ENCODE peak calls at places on chromosome 14, in five cellular contexts. F is heart right ventricle, Z is psoas muscle, T is transverse colon, S is adrenal gland. C is an unnamed sample.

GRCh38 chr14:92339426-92339825 is 16.5 kb downstream of the SLC24A4 start:
- DNase-seq in F (no peak), Z (no peak), T (no peak), S (no peak), C (no peak)

GRCh38 chr14:57714487-57714899 is 151.4 kb downstream of the SLC35F4 start:
- DNase-seq in F (no peak), Z (no peak), T (no peak), S (no peak), C (no peak)

GRCh38 chr14:101019974-101020710 is 116.6 kb upstream of the RTL1 start:
- DNase-seq in F (no peak), Z (no peak), T (peak), S (no peak), C (peak)

GRCh38 chr14:100703574-100704220 is 23.0 kb upstream of the DLK1 start:
- DNase-seq in F (no peak), Z (no peak), T (no peak), S (no peak), C (no peak)

GRCh38 chr14:57314690-57315089 is 45.9 kb downstream of the AP5M1 start:
- DNase-seq in F (no peak), Z (no peak), T (no peak), S (no peak), C (no peak)

GRCh38 chr14:97185186-97185585 is 388.0 kb downstream of the VRK1 start:
- DNase-seq in F (no peak), Z (no peak), T (no peak), S (no peak), C (no peak)

GRCh38 chr14:79057333-79057732 is 887.2 kb downstream of the NRXN3 start:
- DNase-seq in F (no peak), Z (no peak), T (no peak), S (no peak), C (no peak)

GRCh38 chr14:93286212-93286890 is 46.5 kb downstream of the BTBD7 start:
- DNase-seq in F (no peak), Z (no peak), T (no peak), S (no peak), C (no peak)

GRCh38 chr14:95313707-95314106 is 6.0 kb downstream of the CLMN start:
- DNase-seq in F (peak), Z (peak), T (peak), S (peak), C (peak)

GRCh38 chr14:101781240-101782061 is 19.9 kb downstream of the PPP2R5C start:
- DNase-seq in F (no peak), Z (no peak), T (no peak), S (peak), C (no peak)

GRCh38 chr14:47300801-47301200 is 374.6 kb downstream of the MDGA2 start:
- DNase-seq in F (no peak), Z (no peak), T (no peak), S (no peak), C (no peak)

GRCh38 chr14:99605299-99605961 is 1.4 kb upstream of the CCDC85C start:
- DNase-seq in F (peak), Z (peak), T (peak), S (peak), C (no peak)

GRCh38 chr14:68479247-68479646 is 313.6 kb downstream of the ZFP36L1 start:
- DNase-seq in F (no peak), Z (no peak), T (no peak), S (no peak), C (no peak)

GRCh38 chr14:57549165-57549564 is 55.5 kb upstream of the CCDC198 start:
- DNase-seq in F (no peak), Z (no peak), T (no peak), S (no peak), C (no peak)

GRCh38 chr14:32374155-32374554 is 45.1 kb downstream of the AKAP6 start:
- DNase-seq in F (no peak), Z (no peak), T (no peak), S (no peak), C (no peak)

GRCh38 chr14:45135181-45135580 is 549 bp upstream of the FANCM start:
- DNase-seq in F (peak), Z (no peak), T (no peak), S (no peak), C (no peak)

GRCh38 chr14:80681651-80682050 is 259.9 kb downstream of the CEP128 start:
- DNase-seq in F (no peak), Z (no peak), T (no peak), S (no peak), C (no peak)

GRCh38 chr14:28767239-28767850 is 758 bp downstream of the FOXG1 start:
- DNase-seq in F (no peak), Z (no peak), T (no peak), S (no peak), C (no peak)

GRCh38 chr14:100540141-100540925 is 46.9 kb downstream of the BEGAIN start:
- DNase-seq in F (no peak), Z (peak), T (no peak), S (no peak), C (no peak)

GRCh38 chr14:94021001-94021400 is 5.1 kb upstream of the OTUB2 start:
- DNase-seq in F (no peak), Z (peak), T (no peak), S (no peak), C (no peak)

GRCh38 chr14:39582028-39582654 is 149.9 kb upstream of the FBXO33 start:
- DNase-seq in F (no peak), Z (no peak), T (no peak), S (no peak), C (no peak)

GRCh38 chr14:21711360-21711961 is 37.8 kb upstream of the OR4E1 start:
- DNase-seq in F (no peak), Z (no peak), T (peak), S (no peak), C (no peak)

GRCh38 chr14:81343166-81343565 is 57.0 kb downstream of the STON2 start:
- DNase-seq in F (no peak), Z (no peak), T (no peak), S (no peak), C (no peak)

GRCh38 chr14:101559624-101560533 is 1.4 kb upstream of the DIO3 start:
- DNase-seq in F (no peak), Z (peak), T (peak), S (no peak), C (no peak)

GRCh38 chr14:61460853-61461611 is 139.7 kb downstream of the PRKCH start:
- DNase-seq in F (no peak), Z (no peak), T (no peak), S (no peak), C (peak)

GRCh38 chr14:60757617-60758016 is 23.1 kb downstream of the MNAT1 start:
- DNase-seq in F (no peak), Z (no peak), T (no peak), S (no peak), C (no peak)

GRCh38 chr14:101791919-101792572 is 30.5 kb downstream of the PPP2R5C start:
- DNase-seq in F (no peak), Z (no peak), T (no peak), S (no peak), C (no peak)

GRCh38 chr14:55845963-55846851 is 266.2 kb downstream of the KTN1 start:
- DNase-seq in F (no peak), Z (no peak), T (no peak), S (no peak), C (no peak)

GRCh38 chr14:21191809-21192446 is 36.1 kb upstream of the OR5AU1 start:
- DNase-seq in F (peak), Z (peak), T (peak), S (peak), C (no peak)

GRCh38 chr14:71324767-71325272 is 417.6 kb downstream of the PCNX1 start:
- DNase-seq in F (no peak), Z (no peak), T (peak), S (no peak), C (no peak)

GRCh38 chr14:37668646-37669045 is 73.2 kb downstream of the TTC6 start:
- DNase-seq in F (no peak), Z (no peak), T (no peak), S (no peak), C (no peak)

GRCh38 chr14:101408077-101408831 is 153.0 kb upstream of the DIO3 start:
- DNase-seq in F (no peak), Z (no peak), T (no peak), S (no peak), C (no peak)

GRCh38 chr14:58292192-58292591 is 6.2 kb upstream of the ARID4A start:
- DNase-seq in F (no peak), Z (no peak), T (no peak), S (no peak), C (no peak)

GRCh38 chr14:49879683-49880204 is 13.1 kb upstream of the ARF6 start:
- DNase-seq in F (peak), Z (no peak), T (peak), S (peak), C (peak)

GRCh38 chr14:52640137-52640536 is 55.2 kb downstream of the ERO1A start:
- DNase-seq in F (no peak), Z (no peak), T (no peak), S (no peak), C (no peak)

GRCh38 chr14:44854114-44854513 is 107.6 kb downstream of the KLHL28 start:
- DNase-seq in F (no peak), Z (no peak), T (no peak), S (no peak), C (no peak)

GRCh38 chr14:35196571-35196970 is 74.2 kb downstream of the PRORP start:
- DNase-seq in F (no peak), Z (no peak), T (no peak), S (no peak), C (no peak)

DNA sequence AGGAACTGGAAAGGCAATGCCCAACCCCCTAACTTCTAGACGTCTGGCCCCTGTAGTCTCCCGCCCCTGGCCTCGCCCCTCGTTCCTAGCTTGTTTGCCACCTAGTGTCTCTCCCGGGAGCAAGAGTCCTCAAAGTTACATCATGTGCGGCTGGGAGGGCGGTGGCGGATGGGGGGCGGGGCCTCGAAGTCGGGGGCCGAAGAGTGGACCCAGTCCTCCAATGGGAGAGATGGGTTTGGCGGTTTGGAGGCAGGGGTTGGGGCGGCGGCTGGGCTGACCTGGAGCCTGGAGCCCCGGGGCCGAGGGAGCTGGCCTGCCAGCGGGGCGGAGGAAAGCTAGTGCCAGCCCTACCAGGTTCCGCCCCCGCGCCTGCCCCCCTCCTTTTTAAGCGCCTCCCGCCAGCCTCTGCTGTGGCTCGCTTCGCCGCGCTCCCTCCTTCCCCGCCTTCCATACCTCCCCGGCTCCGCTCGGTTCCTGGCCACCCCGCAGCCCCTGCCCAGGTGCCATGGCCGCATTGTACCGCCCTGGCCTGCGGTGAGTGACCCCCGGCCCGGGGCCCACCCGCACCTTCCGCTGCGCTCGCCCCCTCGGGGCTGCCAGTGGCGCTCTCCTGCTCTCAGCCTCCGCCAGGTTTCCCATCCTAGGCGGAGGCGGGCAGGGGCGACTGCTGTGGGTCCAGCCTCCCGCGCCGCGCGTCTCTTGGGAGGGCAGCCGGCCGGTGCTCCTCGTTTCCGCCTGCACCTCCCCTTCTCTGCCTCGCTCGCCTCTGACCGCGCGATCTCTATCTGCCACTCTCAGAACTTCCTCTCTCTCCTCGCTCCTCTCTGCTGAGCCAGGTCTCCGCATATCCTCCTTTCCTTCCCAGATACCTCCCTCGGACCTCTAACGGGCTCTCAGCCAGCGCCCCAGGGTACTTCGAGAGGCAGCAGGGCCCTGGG is at the start of gene PCK2:
- DNase-seq in F (peak), Z (peak), T (peak), S (peak), C (peak)
- H3K4me3 ChIP-seq in F (peak), Z (peak), T (peak), S (peak), C (peak)

GRCh38 chr14:75040959-75041358 is 10.3 kb downstream of the MLH3 start:
- DNase-seq in F (no peak), Z (no peak), T (no peak), S (no peak), C (no peak)
- H3K27ac ChIP-seq in F (no peak), Z (no peak), T (peak), S (no peak), C (no peak)

DNA sequence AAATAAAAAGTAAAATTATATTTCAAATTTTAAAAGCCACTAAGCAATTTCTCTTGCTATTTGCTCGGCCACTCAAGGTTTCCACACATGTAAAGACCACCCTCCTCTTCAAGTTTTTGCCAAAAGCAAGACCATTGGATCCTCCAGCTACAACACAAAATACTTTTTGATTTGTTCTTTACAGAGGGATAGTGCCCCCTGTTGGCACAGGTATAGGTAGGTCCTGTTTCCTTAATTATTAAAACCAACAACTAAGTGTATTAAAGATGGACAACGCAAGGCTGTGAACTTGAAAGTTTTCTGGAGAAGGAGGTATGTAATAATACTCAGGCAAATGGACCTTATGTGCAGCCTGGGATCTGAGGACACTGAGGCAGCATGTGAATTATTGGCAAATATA is 23.8 kb downstream of the ATP6V1D start:
- DNase-seq in F (no peak), Z (no peak), T (no peak), S (no peak), C (no peak)
- TF ChIP-seq CTCF in F (no peak), Z (peak), T (no peak), S (no peak), C (no peak)

GRCh38 chr14:104582649-104583048 is 3.1 kb downstream of the C14orf180 start:
- DNase-seq in F (peak), Z (peak), T (no peak), S (peak), C (peak)
- H3K4me3 ChIP-seq in F (peak), Z (peak), T (no peak), S (no peak), C (peak)

DNA sequence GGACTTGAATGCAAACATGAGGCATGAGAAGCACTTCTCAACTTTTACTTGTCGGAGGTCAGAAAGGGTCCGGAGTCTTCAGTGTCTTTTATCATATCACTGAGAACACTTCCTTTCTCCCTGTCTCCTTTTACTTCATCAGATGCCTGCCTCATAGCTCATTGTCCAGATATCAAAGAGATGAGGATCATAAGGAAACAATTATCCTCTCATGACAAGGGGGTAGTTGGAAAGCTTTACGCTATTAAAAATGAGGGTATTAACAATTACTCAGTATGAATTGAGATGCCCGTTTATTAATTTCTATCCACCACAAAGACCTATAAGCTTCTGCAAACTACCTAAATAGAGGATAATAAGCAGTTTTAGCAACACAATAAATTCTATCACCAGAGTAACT is 214.1 kb upstream of the FLRT2 start:
- DNase-seq in F (no peak), Z (no peak), T (no peak), S (no peak), C (no peak)
- H3K27ac ChIP-seq in F (no peak), Z (no peak), T (no peak), S (no peak), C (no peak)

GRCh38 chr14:104939666-104940410 is 15.2 kb downstream of the PLD4 start:
- DNase-seq in F (no peak), Z (no peak), T (no peak), S (no peak), C (no peak)

GRCh38 chr14:104941508-104942365 is 17.1 kb downstream of the PLD4 start:
- DNase-seq in F (no peak), Z (peak), T (no peak), S (no peak), C (no peak)

GRCh38 chr14:104942586-104942985 is 17.9 kb downstream of the PLD4 start:
- DNase-seq in F (no peak), Z (peak), T (no peak), S (no peak), C (no peak)

GRCh38 chr14:104938960-104939359 is 14.3 kb downstream of the PLD4 start:
- DNase-seq in F (no peak), Z (no peak), T (no peak), S (no peak), C (no peak)

GRCh38 chr14:104940526-104941150 is 16.0 kb downstream of the PLD4 start:
- DNase-seq in F (no peak), Z (no peak), T (no peak), S (no peak), C (no peak)
- TF ChIP-seq CTCF in F (no peak), Z (no peak), T (no peak), S (no peak), C (no peak)

DNA sequence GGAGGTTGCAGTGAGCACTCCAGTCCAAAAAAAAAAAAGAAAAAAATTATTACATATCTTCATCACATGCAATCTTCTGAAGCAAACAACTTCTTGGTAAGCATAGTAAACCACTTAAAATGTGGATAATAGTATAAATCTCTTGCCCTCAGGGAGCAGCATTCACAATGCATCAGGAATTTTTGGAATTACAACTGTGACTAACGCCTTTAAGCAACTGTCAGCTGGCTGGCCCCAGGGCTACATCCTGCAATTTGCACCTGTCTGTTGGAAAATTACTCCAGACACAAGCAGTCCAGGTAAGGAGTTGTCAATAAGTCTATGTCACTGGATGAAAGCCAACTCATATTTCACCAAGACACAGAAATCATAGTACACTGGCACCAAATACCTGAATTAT is 5.5 kb upstream of the SLC7A7 start:
- DNase-seq in F (no peak), Z (no peak), T (no peak), S (no peak), C (no peak)
- H3K4me3 ChIP-seq in F (no peak), Z (no peak), T (no peak), S (no peak), C (no peak)

DNA sequence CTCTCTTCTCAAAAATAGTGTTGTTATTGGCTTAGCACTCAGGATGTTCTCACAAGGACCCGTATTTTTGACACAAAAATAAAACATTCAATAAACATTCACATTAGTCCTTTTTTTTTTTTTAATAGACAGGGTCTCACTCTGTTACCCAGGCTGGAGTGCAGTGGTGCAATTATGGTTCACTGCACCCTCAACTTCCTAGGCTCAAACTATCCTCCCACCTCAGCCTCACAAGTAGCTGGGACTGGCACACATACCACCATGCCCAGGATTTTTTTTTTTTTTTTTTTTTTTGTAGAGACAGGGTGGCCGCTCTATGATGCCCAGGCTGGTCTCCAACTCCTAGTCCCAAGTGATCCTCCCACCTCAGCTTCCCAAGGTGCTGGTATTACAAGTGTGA is 27.0 kb downstream of the PPP1R13B start:
- DNase-seq in F (no peak), Z (no peak), T (no peak), S (no peak), C (no peak)
- H3K27ac ChIP-seq in F (peak), Z (peak), T (no peak), S (no peak), C (no peak)

GRCh38 chr14:65286443-65286842 is 126.1 kb upstream of the FUT8 start:
- DNase-seq in F (no peak), Z (no peak), T (no peak), S (no peak), C (no peak)
- TF ChIP-seq CTCF in F (no peak), Z (no peak), T (no peak), S (no peak), C (no peak)

GRCh38 chr14:105665247-105665950 is 139.0 kb downstream of the TMEM121 start:
- DNase-seq in F (no peak), Z (no peak), T (no peak), S (no peak), C (no peak)

GRCh38 chr14:105660816-105661531 is 134.6 kb downstream of the TMEM121 start:
- DNase-seq in F (no peak), Z (no peak), T (no peak), S (no peak), C (no peak)

GRCh38 chr14:105665951-105666277 is 139.5 kb downstream of the TMEM121 start:
- DNase-seq in F (no peak), Z (no peak), T (no peak), S (no peak), C (no peak)

GRCh38 chr14:105664691-105665090 is 138.3 kb downstream of the TMEM121 start:
- DNase-seq in F (no peak), Z (no peak), T (no peak), S (no peak), C (no peak)

GRCh38 chr14:105659935-105660527 is 133.6 kb downstream of the TMEM121 start:
- DNase-seq in F (no peak), Z (no peak), T (no peak), S (no peak), C (no peak)
- H3K4me3 ChIP-seq in F (no peak), Z (no peak), T (no peak), S (no peak), C (no peak)

C was measured in coronary artery.